ENCODE peak calls at places on chromosomes 2 and 18, in five cellular contexts. B is GM23338, S is GM12878, J is HepG2, A is K562. Z is an unnamed sample.

GRCh38 chr18:10417191-10417590 is 37.2 kb upstream of the APCDD1 start:
- DNase-seq in B (no peak), S (no peak), J (no peak), A (no peak), Z (no peak)

GRCh38 chr2:237613679-237614078 is 13.7 kb upstream of the LRRFIP1 start:
- DNase-seq in B (no peak), S (no peak), J (no peak), A (no peak), Z (no peak)

GRCh38 chr2:19750136-19750535 is 151.6 kb downstream of the TTC32 start:
- DNase-seq in B (no peak), S (no peak), J (no peak), A (no peak), Z (no peak)

GRCh38 chr2:61834893-61835292 is 19.0 kb downstream of the FAM161A start:
- DNase-seq in B (no peak), S (no peak), J (no peak), A (no peak), Z (no peak)

GRCh38 chr2:36461039-36461681 is 105.6 kb downstream of the CRIM1 start:
- DNase-seq in B (peak), S (peak), J (peak), A (no peak), Z (peak)

GRCh38 chr2:55116966-55117365 is 66.7 kb upstream of the RTN4 start:
- DNase-seq in B (no peak), S (no peak), J (no peak), A (no peak), Z (no peak)

GRCh38 chr2:186129767-186130581 is 356.1 kb upstream of the ZC3H15 start:
- DNase-seq in B (peak), S (no peak), J (peak), A (no peak), Z (peak)

GRCh38 chr18:23595610-23596009 is 9.3 kb upstream of the NPC1 start:
- DNase-seq in B (no peak), S (no peak), J (no peak), A (no peak), Z (no peak)

GRCh38 chr18:64410685-64411084 is 261.8 kb upstream of the LINC00305 start:
- DNase-seq in B (no peak), S (no peak), J (no peak), A (no peak), Z (no peak)

GRCh38 chr2:121748202-121748601 is 7.2 kb upstream of the TSN start:
- DNase-seq in B (peak), S (no peak), J (peak), A (peak), Z (no peak)

GRCh38 chr2:108908717-108909077 is 80.3 kb downstream of the EDAR start:
- DNase-seq in B (no peak), S (no peak), J (no peak), A (no peak), Z (no peak)

GRCh38 chr2:84486436-84487115 is 27.5 kb upstream of the SUCLG1 start:
- DNase-seq in B (no peak), S (no peak), J (peak), A (no peak), Z (peak)

GRCh38 chr2:8303322-8303832 is 378.5 kb upstream of the ID2 start:
- DNase-seq in B (no peak), S (peak), J (no peak), A (no peak), Z (no peak)

GRCh38 chr2:83160571-83160970 is 1298.5 kb downstream of the SUCLG1 start:
- DNase-seq in B (no peak), S (no peak), J (no peak), A (no peak), Z (no peak)

DNA sequence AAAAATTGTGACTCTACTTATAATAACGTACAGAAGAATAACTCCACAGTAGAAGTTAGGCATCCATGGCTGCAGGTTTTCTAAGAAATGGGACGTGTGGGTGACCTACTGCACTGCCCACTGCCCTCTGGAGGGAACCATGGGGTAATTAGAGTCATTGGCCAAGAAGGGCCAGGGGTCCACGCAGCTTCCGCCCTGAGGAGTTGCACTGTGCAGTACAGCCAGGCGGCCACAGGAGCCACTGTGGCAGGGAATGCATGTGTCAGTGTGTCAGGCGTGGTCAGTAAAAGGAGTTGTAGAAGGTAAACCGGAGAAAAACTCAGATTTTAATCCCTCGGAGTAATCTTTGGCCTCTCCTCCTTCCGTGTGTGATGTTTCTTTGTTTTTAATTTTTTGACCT is 24.8 kb downstream of the NCK2 start:
- DNase-seq in B (peak), S (no peak), J (no peak), A (no peak), Z (no peak)
- TF ChIP-seq JUNB in B (no peak), S (no peak), J (no peak), A (no peak), Z (no peak)

GRCh38 chr2:151156943-151157705 is 104.5 kb downstream of the RBM43 start:
- DNase-seq in B (no peak), S (no peak), J (no peak), A (no peak), Z (no peak)
- TF ChIP-seq JUNB in B (no peak), S (no peak), J (no peak), A (no peak), Z (no peak)

DNA sequence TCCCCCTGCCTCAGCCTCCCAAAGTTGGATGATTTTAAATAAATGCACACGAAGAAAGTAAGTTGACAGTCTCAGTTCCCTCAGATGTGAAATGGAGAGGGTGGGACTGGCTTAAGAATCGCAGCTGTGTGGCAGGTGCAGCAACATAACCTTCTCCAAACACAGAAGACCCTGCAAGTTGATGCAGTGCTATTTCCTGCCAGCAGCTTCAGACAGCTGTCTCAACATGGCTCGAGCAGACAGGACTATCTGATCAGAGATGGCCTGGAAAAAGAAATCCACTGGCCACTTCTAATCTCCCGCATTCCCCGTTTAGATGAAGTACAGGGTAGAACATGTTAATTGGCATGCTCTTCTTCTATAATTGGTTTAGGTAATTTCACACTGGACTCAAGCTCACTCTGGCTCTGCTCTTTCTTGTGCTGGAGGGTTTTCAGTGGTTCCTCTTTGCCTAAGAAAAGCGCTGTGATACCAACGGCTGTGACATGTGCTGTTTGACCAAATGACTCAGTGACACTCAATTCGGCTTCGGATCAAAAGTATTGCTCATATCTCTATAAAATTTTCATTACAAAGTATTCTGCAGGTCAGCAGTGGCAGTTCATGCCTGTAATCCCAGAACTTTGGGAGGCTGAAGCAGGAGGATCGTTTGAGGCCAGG is 40.2 kb downstream of the MYOM1 start:
- DNase-seq in B (no peak), S (peak), J (no peak), A (no peak), Z (no peak)
- TF ChIP-seq JUNB in B (no peak), S (peak), J (no peak), A (no peak), Z (no peak)

DNA sequence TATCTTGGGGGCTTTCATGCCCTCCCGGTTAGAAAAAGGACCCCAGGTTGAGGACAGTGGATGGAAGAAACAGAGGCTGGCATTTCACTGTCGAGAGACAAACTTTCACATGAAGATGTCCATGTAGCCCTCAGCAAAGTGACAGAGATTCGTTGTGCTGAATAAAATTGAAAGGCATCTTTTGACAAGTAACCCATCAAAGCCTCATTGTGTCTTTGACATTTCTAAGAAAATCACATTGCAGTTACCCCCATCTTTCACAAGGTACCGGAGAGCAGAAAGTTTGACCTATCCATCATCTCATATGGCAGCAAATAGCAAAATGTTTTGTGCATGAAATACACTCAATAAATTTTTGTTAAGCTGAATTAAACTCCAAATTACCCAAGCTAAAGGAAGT is 2.0 kb upstream of the MBP start:
- DNase-seq in B (no peak), S (no peak), J (no peak), A (no peak), Z (no peak)
- TF ChIP-seq JUNB in B (no peak), S (no peak), J (no peak), A (no peak), Z (no peak)

GRCh38 chr18:12121175-12122095 is 27.8 kb downstream of the ANKRD62 start:
- DNase-seq in B (peak), S (no peak), J (peak), A (peak), Z (no peak)
- TF ChIP-seq JUNB in B (no peak), S (no peak), J (no peak), A (no peak), Z (no peak)

Z was measured in A549.